ENCODE peak calls at places on chromosomes 4 and X, in six cellular contexts. L is Panc1, P is adrenal gland, D is cardiac muscle cell, C is SJSA1, J is heart left ventricle. V is an unnamed sample. For H3K4me1, the result is how much of the 10 kb centered on the place peaks cover.

GRCh38 chrX:14922437-14922836 is 49.2 kb downstream of the MOSPD2 start:
- DNase-seq in L (no peak), P (no peak), D (peak), C (peak), J (no peak), V (no peak)

GRCh38 chr4:151865744-151866143 is 104.9 kb upstream of the GATB start:
- DNase-seq in L (no peak), P (no peak), D (no peak), C (no peak), J (no peak), V (no peak)

GRCh38 chr4:15186149-15186548 is 183.9 kb downstream of the CPEB2 start:
- DNase-seq in L (no peak), P (no peak), D (peak), C (no peak), J (no peak), V (no peak)

GRCh38 chr4:37835031-37835430 is 8.5 kb downstream of the PGM2 start:
- DNase-seq in L (no peak), P (no peak), D (no peak), C (no peak), J (no peak), V (no peak)

GRCh38 chr4:159395693-159396092 is 292.8 kb downstream of the RAPGEF2 start:
- DNase-seq in L (no peak), P (no peak), D (no peak), C (no peak), J (no peak), V (no peak)

GRCh38 chr4:41822326-41822725 is 73.8 kb upstream of the PHOX2B start:
- DNase-seq in L (no peak), P (no peak), D (no peak), C (no peak), J (no peak), V (no peak)

GRCh38 chr4:164212134-164212533 is 541.8 kb upstream of the SMIM31 start:
- DNase-seq in L (no peak), P (no peak), D (no peak), C (peak), J (no peak), V (no peak)

GRCh38 chr4:67162692-67163091 is 382.6 kb downstream of the CENPC start:
- DNase-seq in L (no peak), P (no peak), D (no peak), C (no peak), J (no peak), V (no peak)

GRCh38 chr4:114535725-114536124 is 62.9 kb upstream of the UGT8 start:
- DNase-seq in L (no peak), P (no peak), D (no peak), C (no peak), J (no peak), V (no peak)

GRCh38 chr4:176575141-176575731 is 217.5 kb downstream of the VEGFC start:
- DNase-seq in L (no peak), P (no peak), D (no peak), C (no peak), J (no peak), V (no peak)

GRCh38 chr4:142347241-142347640 is 498.9 kb downstream of the INPP4B start:
- DNase-seq in L (no peak), P (no peak), D (peak), C (no peak), J (no peak), V (no peak)

GRCh38 chr4:139454111-139454600 is at the start of gene RAB33B:
- DNase-seq in L (peak), P (no peak), D (no peak), C (no peak), J (no peak), V (peak)

GRCh38 chrX:107429090-107429489 is 20.4 kb upstream of the FRMPD3 start:
- DNase-seq in L (no peak), P (no peak), D (peak), C (no peak), J (no peak), V (no peak)

GRCh38 chr4:175419120-175419774 is 392.8 kb downstream of the GPM6A start:
- DNase-seq in L (peak), P (no peak), D (no peak), C (peak), J (no peak), V (no peak)

GRCh38 chrX:137025930-137026329 is 7.9 kb downstream of the GPR101 start:
- DNase-seq in L (no peak), P (no peak), D (no peak), C (no peak), J (no peak), V (no peak)

GRCh38 chr4:134567461-134567860 is 365.9 kb upstream of the PABPC4L start:
- DNase-seq in L (no peak), P (no peak), D (peak), C (no peak), J (no peak), V (no peak)

GRCh38 chr4:87077834-87078585 is 142.4 kb downstream of the KLHL8 start:
- DNase-seq in L (no peak), P (no peak), D (no peak), C (peak), J (no peak), V (no peak)

GRCh38 chr4:87073570-87074470 is 139.0 kb downstream of the AFF1 start:
- DNase-seq in L (no peak), P (no peak), D (no peak), C (no peak), J (no peak), V (no peak)

GRCh38 chr4:87075876-87076275 is 141.1 kb downstream of the AFF1 start:
- DNase-seq in L (no peak), P (no peak), D (no peak), C (no peak), J (no peak), V (no peak)

GRCh38 chr4:87078987-87079469 is 141.4 kb downstream of the KLHL8 start:
- DNase-seq in L (no peak), P (peak), D (no peak), C (peak), J (no peak), V (peak)

DNA sequence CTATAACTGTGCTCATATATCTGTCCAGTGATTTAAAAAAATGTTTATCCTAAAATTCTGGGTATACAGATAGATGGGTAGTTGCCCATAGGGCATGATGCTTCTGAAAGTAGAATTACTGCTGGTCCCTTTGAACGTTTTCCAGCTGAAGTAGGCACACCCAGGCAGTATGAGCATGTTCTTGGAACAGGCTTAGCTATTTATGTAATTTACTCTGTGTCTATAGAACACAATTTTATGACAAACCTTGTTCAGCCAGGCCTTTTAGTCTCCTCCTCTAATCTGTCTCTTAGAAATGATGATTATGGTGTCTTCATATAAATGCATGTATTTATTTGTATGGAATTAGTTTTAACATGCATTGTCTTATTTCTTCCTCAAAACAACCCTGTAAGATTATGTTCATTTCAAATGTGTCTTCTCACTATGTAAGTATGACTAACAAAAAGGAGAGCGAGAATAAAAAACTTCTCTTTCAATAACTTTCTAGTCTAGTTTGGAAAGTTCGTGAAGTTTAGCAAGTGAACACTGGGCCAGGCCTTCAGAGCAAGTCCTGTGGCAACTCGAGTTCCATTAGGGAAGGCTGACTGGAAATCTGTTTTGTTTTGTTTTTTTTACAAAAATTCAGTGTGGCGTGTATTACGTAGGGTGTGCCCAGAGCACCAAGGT is 142.0 kb downstream of the AFF1 start:
- DNase-seq in L (no peak), P (no peak), D (no peak), C (no peak), J (no peak), V (no peak)
- H3K4me1 ChIP-seq in L (under half), P (half or more), D (under half), C (under half), J (half or more), V (half or more)

GRCh38 chr4:122857160-122857559 is 30.5 kb downstream of the FGF2 start:
- DNase-seq in L (no peak), P (no peak), D (no peak), C (no peak), J (no peak), V (no peak)
- H3K4me1 ChIP-seq in L (under half), P (under half), D (under half), C (under half), J (under half), V (under half)

DNA sequence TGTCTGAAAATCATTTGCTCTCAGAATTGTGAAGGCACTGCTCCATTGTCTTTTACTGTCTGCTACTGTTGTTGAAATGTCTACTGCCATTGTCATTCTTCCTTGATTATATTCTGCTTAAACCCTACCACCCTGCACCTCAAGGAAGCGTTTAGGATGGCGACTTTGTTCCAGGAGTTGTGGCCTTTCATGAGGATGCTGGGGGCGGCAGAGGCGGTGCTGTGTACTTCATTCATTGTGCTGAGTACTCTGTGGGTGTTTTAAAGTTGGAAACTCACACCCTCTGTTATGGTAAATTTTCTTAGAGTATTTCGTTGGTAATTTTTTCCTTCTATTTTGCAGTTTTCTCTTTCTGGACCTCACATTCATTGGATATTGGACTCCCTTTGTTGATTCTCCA is 258.9 kb downstream of the TENM3 start:
- DNase-seq in L (no peak), P (no peak), D (no peak), C (no peak), J (no peak), V (no peak)
- H3K4me1 ChIP-seq in L (under half), P (under half), D (under half), C (under half), J (under half), V (under half)

DNA sequence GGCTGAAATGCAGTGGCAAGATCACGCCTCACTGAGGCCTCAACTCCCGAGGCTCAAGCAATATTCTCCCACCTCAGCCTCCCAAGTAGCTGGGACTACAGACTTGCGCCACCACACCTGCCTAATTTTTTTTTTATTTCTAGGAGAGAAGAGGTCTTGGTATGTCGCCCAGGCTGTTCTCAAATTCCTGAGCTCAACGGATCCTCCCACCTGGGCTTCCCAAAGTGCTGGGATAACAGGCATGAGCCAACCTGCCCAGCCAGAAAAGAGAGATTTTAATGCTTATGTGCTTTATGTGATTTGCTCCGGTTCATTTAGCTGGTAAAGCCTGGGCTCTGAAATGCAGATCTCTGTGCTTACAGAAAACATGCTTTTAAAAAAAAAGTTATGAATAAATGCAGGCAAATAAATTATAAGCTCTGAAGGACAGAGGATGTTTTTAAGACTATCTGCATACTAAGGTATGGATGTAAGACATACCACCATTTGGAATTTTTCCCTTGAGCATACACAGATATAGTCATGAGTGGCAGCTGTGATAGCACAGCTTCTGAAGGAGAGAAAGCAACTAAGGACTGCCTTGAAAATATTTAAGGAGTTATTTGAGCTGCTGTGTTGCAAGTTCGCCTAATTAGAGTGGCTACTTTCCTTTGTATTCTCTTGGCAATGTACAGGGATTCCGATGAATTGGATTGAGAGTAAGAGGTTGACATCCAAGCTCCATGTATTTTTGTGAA is 13.8 kb downstream of the GUCY1B1 start:
- DNase-seq in L (no peak), P (no peak), D (peak), C (no peak), J (no peak), V (no peak)
- H3K4me1 ChIP-seq in L (under half), P (under half), D (under half), C (under half), J (under half), V (under half)

GRCh38 chr4:88018471-88018870 is 11.0 kb downstream of the PKD2 start:
- DNase-seq in L (no peak), P (no peak), D (no peak), C (no peak), J (no peak), V (peak)
- H3K4me1 ChIP-seq in L (under half), P (under half), D (under half), C (under half), J (under half), V (under half)

GRCh38 chr4:106264331-106264728 is 51.7 kb downstream of the TBCK start:
- DNase-seq in L (no peak), P (no peak), D (no peak), C (no peak), J (no peak), V (no peak)
- H3K4me1 ChIP-seq in L (under half), P (under half), D (under half), C (under half), J (under half), V (under half)

GRCh38 chrX:72270316-72270866 is 6.7 kb downstream of the RPS4X start:
- DNase-seq in L (no peak), P (no peak), D (no peak), C (no peak), J (no peak), V (no peak)
- H3K4me1 ChIP-seq in L (under half), P (under half), D (under half), C (half or more), J (under half), V (under half)